ENCODE peak calls at places on chromosomes 4 and X, in eight cellular contexts. I is heart left ventricle; F is cardiac muscle cell; Z is PC-3; X is Peyer's patch; U is naive thymus-derived CD4-positive, alpha-beta T cell; W is neural progenitor cell; B is adrenal gland. D is an unnamed sample.

GRCh38 chr4:115233600-115233999 is 120.2 kb upstream of the NDST4 start:
- DNase-seq in I (no peak), F (no peak), Z (no peak), X (no peak), U (no peak), W (no peak), B (no peak), D (no peak)

GRCh38 chrX:2823795-2824386 is 4.8 kb upstream of the GYG2 start:
- DNase-seq in I (no peak), F (no peak), Z (no peak), X (no peak), U (no peak), W (no peak), B (no peak), D (no peak)

GRCh38 chr4:101556845-101557244 is 209.5 kb upstream of the PPP3CA start:
- DNase-seq in I (no peak), F (no peak), Z (no peak), X (no peak), U (no peak), W (no peak), B (no peak), D (no peak)

GRCh38 chr4:169209388-169209883 is 61.3 kb downstream of the SH3RF1 start:
- DNase-seq in I (no peak), F (no peak), Z (no peak), X (no peak), U (no peak), W (no peak), B (no peak), D (no peak)

GRCh38 chr4:86032476-86033022 is 327.3 kb downstream of the MAPK10 start:
- DNase-seq in I (peak; percentile 29), F (peak; percentile 32), Z (peak; percentile 69), X (no peak), U (no peak), W (no peak), B (no peak), D (peak; percentile 73)

GRCh38 chr4:46955601-46956000 is 37.8 kb downstream of the GABRA4 start:
- DNase-seq in I (no peak), F (no peak), Z (no peak), X (no peak), U (no peak), W (no peak), B (no peak), D (no peak)

GRCh38 chr4:155837203-155837796 is 28.8 kb downstream of the ASIC5 start:
- DNase-seq in I (no peak), F (no peak), Z (no peak), X (no peak), U (no peak), W (no peak), B (no peak), D (no peak)

GRCh38 chr4:150820409-150820808 is 194.7 kb downstream of the LRBA start:
- DNase-seq in I (no peak), F (no peak), Z (no peak), X (no peak), U (no peak), W (no peak), B (no peak), D (no peak)

GRCh38 chrX:106898462-106898861 is 4.7 kb downstream of the RIPPLY1 start:
- DNase-seq in I (no peak), F (peak; percentile 82), Z (peak; percentile 79), X (no peak), U (peak; percentile 5), W (peak; percentile 68), B (peak; percentile 31), D (no peak)

GRCh38 chr4:159185593-159186023 is 82.7 kb downstream of the RAPGEF2 start:
- DNase-seq in I (no peak), F (no peak), Z (no peak), X (no peak), U (no peak), W (no peak), B (no peak), D (no peak)

GRCh38 chrX:103878466-103879151 is 46.6 kb upstream of the RAB9B start:
- DNase-seq in I (no peak), F (peak; percentile 61), Z (peak; percentile 95), X (no peak), U (no peak), W (no peak), B (no peak), D (peak; percentile 36)

GRCh38 chr4:120111745-120112144 is 45.1 kb upstream of the MAD2L1 start:
- DNase-seq in I (no peak), F (no peak), Z (no peak), X (no peak), U (no peak), W (no peak), B (no peak), D (no peak)

GRCh38 chrX:38985375-38985774 is 184.1 kb downstream of the MID1IP1 start:
- DNase-seq in I (no peak), F (peak; percentile 36), Z (peak; percentile 58), X (no peak), U (peak; percentile 11), W (no peak), B (no peak), D (no peak)

GRCh38 chrX:135707880-135708279 is 5.6 kb upstream of the CT45A1 start:
- DNase-seq in I (no peak), F (peak; percentile 8), Z (peak; percentile 32), X (no peak), U (no peak), W (peak; percentile 20), B (peak; percentile 13), D (no peak)

GRCh38 chrX:129574214-129574613 is 34.2 kb downstream of the OCRL start:
- DNase-seq in I (no peak), F (no peak), Z (no peak), X (no peak), U (no peak), W (no peak), B (no peak), D (no peak)

GRCh38 chr4:184515606-184516005 is 41.3 kb upstream of the IRF2 start:
- DNase-seq in I (no peak), F (no peak), Z (no peak), X (no peak), U (no peak), W (no peak), B (no peak), D (no peak)

GRCh38 chr4:143184217-143184502 is 557 bp upstream of the USP38 start:
- DNase-seq in I (no peak), F (no peak), Z (no peak), X (no peak), U (no peak), W (no peak), B (no peak), D (no peak)

GRCh38 chr4:56914336-56914735 is 6.6 kb downstream of the REST start:
- DNase-seq in I (no peak), F (no peak), Z (no peak), X (no peak), U (no peak), W (no peak), B (no peak), D (no peak)

GRCh38 chr4:53595204-53595603 is 3.9 kb upstream of the LNX1 start:
- DNase-seq in I (no peak), F (no peak), Z (no peak), X (no peak), U (no peak), W (no peak), B (no peak), D (no peak)

GRCh38 chr4:17562157-17562556 is 14.8 kb upstream of the LAP3 start:
- DNase-seq in I (no peak), F (peak; percentile 9), Z (peak; percentile 8), X (no peak), U (no peak), W (peak; percentile 36), B (no peak), D (no peak)

GRCh38 chr4:111854494-111855087 is 290.7 kb upstream of the FAM241A start:
- DNase-seq in I (no peak), F (peak; percentile 59), Z (peak; percentile 49), X (peak; percentile 47), U (no peak), W (peak; percentile 29), B (peak; percentile 25), D (no peak)

GRCh38 chr4:118757761-118758213 is 72.6 kb downstream of the METTL14 start:
- DNase-seq in I (no peak), F (no peak), Z (no peak), X (no peak), U (no peak), W (no peak), B (no peak), D (no peak)

GRCh38 chr4:118760092-118760491 is 74.9 kb downstream of the METTL14 start:
- DNase-seq in I (no peak), F (no peak), Z (no peak), X (no peak), U (no peak), W (no peak), B (no peak), D (no peak)

GRCh38 chr4:118756958-118757357 is 71.8 kb downstream of the METTL14 start:
- DNase-seq in I (no peak), F (no peak), Z (no peak), X (no peak), U (no peak), W (no peak), B (no peak), D (no peak)

GRCh38 chr4:118759481-118759880 is 74.3 kb downstream of the METTL14 start:
- DNase-seq in I (no peak), F (no peak), Z (no peak), X (no peak), U (no peak), W (no peak), B (no peak), D (no peak)

GRCh38 chr4:118758293-118758692 is 73.1 kb downstream of the METTL14 start:
- DNase-seq in I (no peak), F (no peak), Z (no peak), X (no peak), U (no peak), W (no peak), B (no peak), D (no peak)
- H3K4me1 ChIP-seq in I (peaks cover 98% of the 10 kb centered on the region), F (peaks cover 5% of the 10 kb centered on the region), Z (no peaks in the 10 kb centered on the region), X (no peaks in the 10 kb centered on the region), U (no peaks in the 10 kb centered on the region), W (no peaks in the 10 kb centered on the region), B (peaks cover 7% of the 10 kb centered on the region), D (no peaks in the 10 kb centered on the region)

GRCh38 chr4:89658701-89659024 is 178.3 kb downstream of the SNCA start:
- DNase-seq in I (no peak), F (no peak), Z (no peak), X (no peak), U (no peak), W (no peak), B (no peak), D (no peak)
- H3K4me3 ChIP-seq in I (no peak overlapping the region), F (no peak overlapping the region), Z (no peak overlapping the region), X (no peak overlapping the region), U (no peak overlapping the region), W (no peak overlapping the region), B (no peak overlapping the region), D (no peak overlapping the region)

DNA sequence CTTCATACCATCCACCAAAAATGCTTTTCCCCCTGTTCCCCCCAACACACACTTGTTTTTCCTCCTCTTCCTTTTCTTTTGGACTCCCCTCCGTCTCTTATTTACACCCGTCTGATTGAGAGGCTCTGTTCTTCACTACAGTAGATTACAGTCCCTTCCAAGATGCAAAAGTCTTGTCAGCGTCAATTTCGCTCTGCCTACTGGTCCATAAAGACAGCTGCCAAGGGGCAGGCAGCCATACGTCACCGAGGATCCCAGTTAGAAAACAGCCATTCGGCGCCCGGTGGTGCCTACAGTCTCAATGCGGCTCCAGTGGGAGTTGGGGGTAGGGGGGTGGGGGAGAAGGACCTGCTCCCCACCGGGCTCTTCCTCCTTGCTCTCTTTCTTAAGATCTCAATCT is at the start of gene GPM6B:
- DNase-seq in I (no peak), F (no peak), Z (no peak), X (no peak), U (no peak), W (peak; percentile 65), B (no peak), D (no peak)
- H3K27me3 ChIP-seq in I (no peaks in the 10 kb centered on the region), F (no peaks in the 10 kb centered on the region), Z (peaks cover 75% of the 10 kb centered on the region), X (no peaks in the 10 kb centered on the region), U (no peaks in the 10 kb centered on the region), W (no peaks in the 10 kb centered on the region), B (peaks cover 35% of the 10 kb centered on the region), D (no peaks in the 10 kb centered on the region)

GRCh38 chr4:89285735-89286134 is 21.9 kb downstream of the GPRIN3 start:
- DNase-seq in I (no peak), F (no peak), Z (no peak), X (no peak), U (no peak), W (no peak), B (no peak), D (no peak)
- H3K4me1 ChIP-seq in I (peaks cover 69% of the 10 kb centered on the region), F (no peaks in the 10 kb centered on the region), Z (no peaks in the 10 kb centered on the region), X (peaks cover under 1% of the 10 kb centered on the region), U (peaks cover 51% of the 10 kb centered on the region), W (no peaks in the 10 kb centered on the region), B (no peaks in the 10 kb centered on the region), D (peaks cover 3% of the 10 kb centered on the region)